ENCODE peak calls at places on chromosomes 3 and 15, in nine cellular contexts. One of them, this sample, is unnamed.

GRCh38 chr3:183260167-183260904 is 7.3 kb downstream of the B3GNT5 start:
- DNase-seq in A549: no peak
- DNase-seq in body of pancreas: peak
- DNase-seq in H54: no peak
- DNase-seq in breast epithelium: no peak
- DNase-seq in GM12891: no peak
- DNase-seq in lower leg skin: no peak
- DNase-seq in heart left ventricle: no peak
- DNase-seq in stomach: no peak
- DNase-seq in this sample: no peak

GRCh38 chr3:4583441-4583840 is 90.3 kb downstream of the ITPR1 start:
- DNase-seq in lower leg skin: no peak
- DNase-seq in A549: no peak
- DNase-seq in stomach: no peak
- DNase-seq in GM12891: no peak
- DNase-seq in heart left ventricle: peak
- DNase-seq in body of pancreas: no peak
- DNase-seq in H54: no peak
- DNase-seq in breast epithelium: peak
- DNase-seq in this sample: no peak

GRCh38 chr3:42572278-42572677 is 9.5 kb downstream of the SEC22C start:
- DNase-seq in A549: peak
- DNase-seq in lower leg skin: no peak
- DNase-seq in body of pancreas: peak
- DNase-seq in H54: peak
- DNase-seq in stomach: no peak
- DNase-seq in heart left ventricle: no peak
- DNase-seq in breast epithelium: no peak
- DNase-seq in GM12891: no peak
- DNase-seq in this sample: peak

GRCh38 chr3:147404800-147405551 is 1.4 kb downstream of the ZIC4 start:
- DNase-seq in heart left ventricle: no peak
- DNase-seq in H54: no peak
- DNase-seq in breast epithelium: no peak
- DNase-seq in stomach: no peak
- DNase-seq in GM12891: no peak
- DNase-seq in A549: no peak
- DNase-seq in body of pancreas: no peak
- DNase-seq in lower leg skin: peak
- DNase-seq in this sample: no peak

GRCh38 chr3:33732394-33732793 is 14.3 kb upstream of the CLASP2 start:
- DNase-seq in lower leg skin: no peak
- DNase-seq in H54: no peak
- DNase-seq in GM12891: no peak
- DNase-seq in stomach: no peak
- DNase-seq in breast epithelium: no peak
- DNase-seq in heart left ventricle: no peak
- DNase-seq in body of pancreas: no peak
- DNase-seq in A549: no peak
- DNase-seq in this sample: peak

GRCh38 chr3:10962481-10963036 is 30.0 kb upstream of the SLC6A1 start:
- DNase-seq in body of pancreas: no peak
- DNase-seq in breast epithelium: no peak
- DNase-seq in H54: no peak
- DNase-seq in A549: no peak
- DNase-seq in heart left ventricle: no peak
- DNase-seq in stomach: no peak
- DNase-seq in GM12891: no peak
- DNase-seq in lower leg skin: no peak
- DNase-seq in this sample: no peak

GRCh38 chr15:100592898-100593297 is 9.1 kb downstream of the LINS1 start:
- DNase-seq in stomach: no peak
- DNase-seq in body of pancreas: no peak
- DNase-seq in breast epithelium: no peak
- DNase-seq in heart left ventricle: no peak
- DNase-seq in H54: no peak
- DNase-seq in GM12891: no peak
- DNase-seq in lower leg skin: no peak
- DNase-seq in A549: no peak
- DNase-seq in this sample: no peak

GRCh38 chr15:76973362-76973743 is 21.6 kb upstream of the PSTPIP1 start:
- DNase-seq in lower leg skin: no peak
- DNase-seq in GM12891: no peak
- DNase-seq in H54: peak
- DNase-seq in heart left ventricle: peak
- DNase-seq in A549: no peak
- DNase-seq in breast epithelium: no peak
- DNase-seq in body of pancreas: peak
- DNase-seq in stomach: no peak
- DNase-seq in this sample: peak

DNA sequence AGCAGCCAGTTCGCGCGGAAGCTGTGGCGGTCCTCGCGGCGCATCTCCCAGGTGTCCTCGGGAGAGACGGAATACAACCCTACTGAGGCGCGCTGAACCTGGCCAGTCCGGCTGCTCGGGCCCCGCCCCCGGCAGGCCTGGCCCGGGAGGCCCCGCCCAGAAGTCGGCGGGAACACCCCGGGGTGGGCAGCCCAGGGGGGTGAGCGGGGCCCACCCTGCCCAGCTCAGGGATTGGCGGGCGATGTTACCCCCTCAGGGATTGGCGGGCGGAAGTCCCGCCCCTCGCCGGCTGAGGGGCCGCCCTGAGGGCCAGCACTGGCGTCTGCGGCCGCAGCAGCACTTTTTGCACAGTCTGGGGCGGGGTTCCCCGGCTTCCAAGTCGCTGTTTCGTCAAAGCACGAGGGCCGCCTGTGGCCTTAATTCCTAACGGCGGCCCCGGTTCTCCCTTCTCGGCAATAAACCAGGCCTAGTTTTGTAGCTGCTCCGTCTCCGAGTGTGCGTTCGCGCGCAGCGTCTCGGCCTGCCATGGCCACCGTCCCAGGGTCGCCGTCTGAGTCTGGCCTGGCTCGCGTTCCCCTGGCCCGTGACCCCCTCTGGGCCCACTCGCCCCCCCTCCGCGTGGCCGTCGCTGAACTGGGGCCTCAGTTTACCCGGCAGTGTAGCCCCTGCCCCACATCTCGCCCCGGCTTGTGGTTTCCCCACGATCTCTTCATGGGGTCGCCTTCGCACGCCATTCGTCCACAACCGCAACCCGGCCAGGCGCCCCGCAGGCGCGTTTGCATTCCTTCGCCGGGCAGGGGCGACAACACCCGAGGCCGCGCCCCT is 30.0 kb downstream of the NBEAL2 start:
- DNase-seq in heart left ventricle: peak
- DNase-seq in stomach: peak
- DNase-seq in lower leg skin: peak
- DNase-seq in H54: no peak
- DNase-seq in body of pancreas: peak
- DNase-seq in GM12891: peak
- DNase-seq in breast epithelium: peak
- DNase-seq in A549: no peak
- DNase-seq in this sample: peak
- TF ChIP-seq POLR2A in heart left ventricle: peak
- TF ChIP-seq POLR2A in stomach: no peak
- TF ChIP-seq POLR2A in lower leg skin: no peak
- TF ChIP-seq POLR2A in H54: no peak
- TF ChIP-seq POLR2A in body of pancreas: peak
- TF ChIP-seq POLR2A in GM12891: no peak
- TF ChIP-seq POLR2A in breast epithelium: no peak
- TF ChIP-seq POLR2A in A549: no peak
- TF ChIP-seq POLR2A in this sample: peak

DNA sequence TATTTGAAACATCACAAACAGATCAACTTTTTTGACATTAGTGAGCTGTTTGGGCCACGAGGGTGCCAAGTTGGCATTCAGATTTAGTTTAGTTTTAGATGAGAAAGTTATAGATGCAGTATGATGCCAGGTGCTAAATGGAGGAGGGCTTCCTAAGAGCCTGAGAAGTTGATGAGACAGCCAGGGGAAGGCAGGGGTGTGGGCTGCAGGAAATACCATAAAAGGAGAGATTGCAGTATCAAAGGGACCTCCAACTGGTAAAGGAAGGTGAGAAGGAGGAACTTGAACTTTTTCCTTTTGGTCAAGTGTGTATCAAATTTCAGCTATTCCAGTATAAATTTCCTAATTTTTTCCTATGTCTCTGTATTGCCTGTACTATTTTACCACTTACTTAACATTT is 2.0 kb upstream of the TNIK start:
- DNase-seq in lower leg skin: no peak
- DNase-seq in H54: no peak
- DNase-seq in A549: no peak
- DNase-seq in body of pancreas: no peak
- DNase-seq in breast epithelium: no peak
- DNase-seq in stomach: no peak
- DNase-seq in GM12891: no peak
- DNase-seq in heart left ventricle: no peak
- DNase-seq in this sample: peak
- TF ChIP-seq POLR2A in lower leg skin: no peak
- TF ChIP-seq POLR2A in H54: no peak
- TF ChIP-seq POLR2A in A549: no peak
- TF ChIP-seq POLR2A in body of pancreas: no peak
- TF ChIP-seq POLR2A in breast epithelium: no peak
- TF ChIP-seq POLR2A in stomach: no peak
- TF ChIP-seq POLR2A in GM12891: no peak
- TF ChIP-seq POLR2A in heart left ventricle: no peak
- TF ChIP-seq POLR2A in this sample: no peak

DNA sequence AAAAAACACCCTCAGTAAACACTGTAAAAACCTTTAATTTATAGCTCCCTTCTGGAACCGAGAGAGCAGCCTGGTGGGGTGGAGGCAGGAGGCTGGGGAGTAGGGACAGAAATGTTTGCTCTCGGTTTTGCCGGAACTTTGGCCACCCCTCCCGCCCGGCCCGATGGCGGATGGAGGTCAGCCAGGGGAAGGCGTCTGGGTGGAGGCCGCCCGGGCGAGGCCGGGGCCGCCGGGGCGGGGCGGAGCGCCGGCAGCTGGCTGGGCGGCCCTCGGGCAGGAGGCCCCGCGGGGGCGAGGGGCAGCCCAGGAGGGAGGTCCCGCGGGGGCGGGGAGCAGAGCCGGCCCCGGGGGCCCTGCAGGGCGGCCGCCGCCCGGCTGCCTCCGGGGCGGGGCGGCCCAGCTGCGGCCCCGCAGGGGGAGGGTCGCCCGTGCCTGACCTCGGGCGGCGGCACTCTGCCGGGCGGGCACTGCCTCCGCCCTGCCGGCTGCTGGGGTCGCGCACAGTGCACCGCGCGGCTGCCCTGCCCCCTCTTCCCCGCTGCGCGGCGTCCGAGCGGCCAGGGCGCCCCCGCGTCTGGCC is 829 bp upstream of the SKIL start:
- DNase-seq in breast epithelium: peak
- DNase-seq in stomach: peak
- DNase-seq in lower leg skin: peak
- DNase-seq in body of pancreas: peak
- DNase-seq in GM12891: peak
- DNase-seq in A549: peak
- DNase-seq in H54: peak
- DNase-seq in heart left ventricle: peak
- DNase-seq in this sample: peak
- TF ChIP-seq POLR2A in breast epithelium: no peak
- TF ChIP-seq POLR2A in stomach: no peak
- TF ChIP-seq POLR2A in lower leg skin: no peak
- TF ChIP-seq POLR2A in body of pancreas: peak
- TF ChIP-seq POLR2A in GM12891: no peak
- TF ChIP-seq POLR2A in A549: peak
- TF ChIP-seq POLR2A in H54: peak
- TF ChIP-seq POLR2A in heart left ventricle: no peak
- TF ChIP-seq POLR2A in this sample: peak

GRCh38 chr3:29746163-29746562 is 465.3 kb downstream of the RBMS3 start:
- DNase-seq in heart left ventricle: no peak
- DNase-seq in lower leg skin: no peak
- DNase-seq in A549: no peak
- DNase-seq in H54: no peak
- DNase-seq in breast epithelium: no peak
- DNase-seq in GM12891: no peak
- DNase-seq in stomach: no peak
- DNase-seq in body of pancreas: no peak
- DNase-seq in this sample: no peak

GRCh38 chr3:29747991-29748390 is 467.1 kb downstream of the RBMS3 start:
- DNase-seq in heart left ventricle: no peak
- DNase-seq in stomach: no peak
- DNase-seq in GM12891: no peak
- DNase-seq in H54: no peak
- DNase-seq in body of pancreas: no peak
- DNase-seq in A549: no peak
- DNase-seq in lower leg skin: no peak
- DNase-seq in breast epithelium: no peak
- DNase-seq in this sample: no peak

GRCh38 chr3:29745237-29745870 is 464.5 kb downstream of the RBMS3 start:
- DNase-seq in GM12891: no peak
- DNase-seq in stomach: no peak
- DNase-seq in breast epithelium: no peak
- DNase-seq in A549: no peak
- DNase-seq in body of pancreas: no peak
- DNase-seq in heart left ventricle: no peak
- DNase-seq in lower leg skin: no peak
- DNase-seq in H54: no peak
- DNase-seq in this sample: no peak
- TF ChIP-seq POLR2A in GM12891: no peak
- TF ChIP-seq POLR2A in stomach: no peak
- TF ChIP-seq POLR2A in breast epithelium: no peak
- TF ChIP-seq POLR2A in A549: no peak
- TF ChIP-seq POLR2A in body of pancreas: no peak
- TF ChIP-seq POLR2A in heart left ventricle: no peak
- TF ChIP-seq POLR2A in lower leg skin: no peak
- TF ChIP-seq POLR2A in H54: no peak
- TF ChIP-seq POLR2A in this sample: no peak

GRCh38 chr3:119293761-119294401 is at the start of gene ARHGAP31:
- DNase-seq in stomach: peak
- DNase-seq in H54: peak
- DNase-seq in body of pancreas: peak
- DNase-seq in heart left ventricle: peak
- DNase-seq in breast epithelium: peak
- DNase-seq in lower leg skin: peak
- DNase-seq in GM12891: peak
- DNase-seq in A549: peak
- DNase-seq in this sample: peak
- TF ChIP-seq POLR2A in stomach: no peak
- TF ChIP-seq POLR2A in H54: no peak
- TF ChIP-seq POLR2A in body of pancreas: no peak
- TF ChIP-seq POLR2A in heart left ventricle: no peak
- TF ChIP-seq POLR2A in breast epithelium: no peak
- TF ChIP-seq POLR2A in lower leg skin: no peak
- TF ChIP-seq POLR2A in GM12891: no peak
- TF ChIP-seq POLR2A in A549: peak
- TF ChIP-seq POLR2A in this sample: no peak

This sample was measured in erythroblast.